ENCODE peak calls at places on chromosomes 16 and 17, in nine cellular contexts. L, S, M, D, E, A, R, P and X are unnamed samples. For H3K9me3, the result is how much of the 10 kb centered on the place peaks cover.

GRCh38 chr17:79562117-79562805 is 48.6 kb downstream of the RBFOX3 start:
- DNase-seq in P (peak), L (no peak), E (no peak), A (no peak), M (no peak), S (no peak), D (no peak), R (no peak), X (peak)

GRCh38 chr17:850828-851759 is 68.9 kb downstream of the MRM3 start:
- DNase-seq in L (no peak), D (peak), S (peak), M (no peak), R (no peak), E (no peak), A (no peak), P (peak), X (no peak)

GRCh38 chr17:7306911-7307685 is at the start of gene EIF5A:
- DNase-seq in A (peak), S (peak), M (peak), E (peak), R (peak), D (peak), P (peak), L (peak), X (peak)

GRCh38 chr17:65054602-65055001 is 1.9 kb downstream of the GNA13 start:
- DNase-seq in D (peak), P (no peak), M (no peak), E (no peak), S (no peak), L (no peak), A (no peak), R (no peak), X (no peak)

GRCh38 chr17:59466943-59467801 is 98.2 kb upstream of the DHX40 start:
- DNase-seq in D (no peak), R (no peak), P (no peak), M (no peak), S (no peak), L (no peak), A (no peak), E (no peak), X (no peak)

GRCh38 chr17:78615631-78616030 is 38.4 kb upstream of the DNAH17 start:
- DNase-seq in E (no peak), D (no peak), S (no peak), L (no peak), A (no peak), P (no peak), R (no peak), M (no peak), X (no peak)

GRCh38 chr17:63498621-63499195 is 21.8 kb downstream of the ACE start:
- DNase-seq in E (no peak), L (no peak), A (no peak), S (no peak), D (peak), M (no peak), P (no peak), R (no peak), X (no peak)

GRCh38 chr16:20743591-20743990 is 2.0 kb upstream of the THUMPD1 start:
- DNase-seq in M (no peak), A (no peak), D (no peak), E (no peak), R (no peak), L (no peak), P (no peak), S (no peak), X (no peak)

GRCh38 chr16:24381470-24382118 is 125.5 kb downstream of the CACNG3 start:
- DNase-seq in A (no peak), S (no peak), P (no peak), L (no peak), E (no peak), M (no peak), D (no peak), R (no peak), X (no peak)

GRCh38 chr17:4539025-4539424 is 16.2 kb downstream of the MYBBP1A start:
- DNase-seq in R (no peak), P (peak), E (no peak), M (no peak), D (no peak), S (no peak), A (no peak), L (no peak), X (no peak)

GRCh38 chr17:61716225-61716829 is 125.3 kb upstream of the NACA2 start:
- DNase-seq in L (no peak), M (no peak), R (no peak), E (no peak), A (no peak), P (no peak), D (no peak), S (no peak), X (no peak)

GRCh38 chr17:42101513-42102292 is 3.4 kb upstream of the ZNF385C start:
- DNase-seq in S (peak), M (peak), A (peak), D (peak), R (peak), L (peak), E (peak), P (peak), X (peak)

GRCh38 chr17:68470959-68471358 is 13.7 kb upstream of the WIPI1 start:
- DNase-seq in D (no peak), M (no peak), R (no peak), E (no peak), P (no peak), L (no peak), A (no peak), S (no peak), X (no peak)

GRCh38 chr16:85361441-85362118 is 249.3 kb upstream of the CIBAR2 start:
- DNase-seq in A (no peak), L (peak), D (no peak), E (no peak), P (no peak), M (no peak), R (peak), S (no peak), X (peak)

GRCh38 chr16:3661922-3662321 is 7.4 kb downstream of the DNASE1 start:
- DNase-seq in S (no peak), L (no peak), R (no peak), P (no peak), M (no peak), E (no peak), A (no peak), D (no peak), X (no peak)

GRCh38 chr16:15523092-15523541 is 88.7 kb downstream of the BMERB1 start:
- DNase-seq in D (no peak), A (peak), M (no peak), P (no peak), S (no peak), E (no peak), L (no peak), R (no peak), X (peak)

GRCh38 chr17:77372444-77373297 is 231.9 kb downstream of the SEC14L1 start:
- DNase-seq in A (peak), E (peak), S (peak), P (peak), M (no peak), R (peak), D (peak), L (peak), X (peak)

GRCh38 chr16:74726736-74727135 is 26.1 kb upstream of the MLKL start:
- DNase-seq in D (no peak), E (no peak), R (no peak), S (no peak), M (no peak), A (no peak), P (no peak), L (no peak), X (no peak)

DNA sequence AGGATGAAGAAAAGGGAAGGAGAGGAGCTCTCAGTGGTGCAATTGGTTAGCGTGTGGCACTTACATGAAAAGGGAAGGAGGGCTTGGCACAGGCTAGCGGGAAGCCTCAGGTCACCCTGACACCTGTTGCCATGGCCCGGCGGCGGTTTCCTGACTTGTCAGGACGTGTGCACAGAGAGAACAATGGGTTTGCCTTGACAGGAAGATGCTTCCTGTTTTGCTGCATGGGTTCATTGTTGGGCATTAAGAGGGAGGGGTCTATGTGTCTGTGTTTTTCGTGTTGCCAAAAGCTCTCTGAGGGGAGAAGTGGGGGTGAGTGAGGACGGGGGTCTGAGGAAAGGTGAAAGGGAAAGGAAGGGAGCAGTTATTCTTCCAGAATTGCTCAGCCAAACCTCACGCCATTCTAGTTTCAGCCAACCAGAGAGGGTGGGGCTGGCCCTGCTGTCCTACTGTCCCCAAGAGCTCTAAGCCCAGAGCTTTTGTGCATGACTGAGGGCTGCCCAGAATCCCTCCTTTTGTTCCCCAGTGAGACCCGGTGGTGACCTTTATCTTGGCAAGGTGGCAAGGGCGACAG is 17.1 kb upstream of the CCR7 start:
- DNase-seq in L (peak), S (peak), D (no peak), R (peak), A (no peak), M (no peak), E (no peak), P (no peak), X (peak)
- H3K4me3 ChIP-seq in L (no peak), S (no peak), D (no peak), R (no peak), A (no peak), M (no peak), E (peak), P (no peak), X (no peak)

GRCh38 chr16:50603206-50604064 is 55.2 kb downstream of the NKD1 start:
- DNase-seq in E (no peak), L (no peak), A (peak), P (peak), R (no peak), D (peak), S (peak), M (no peak), X (no peak)

GRCh38 chr16:50604065-50604418 is 55.8 kb downstream of the NKD1 start:
- DNase-seq in A (no peak), L (no peak), M (no peak), D (no peak), R (no peak), E (no peak), P (no peak), S (no peak), X (no peak)

GRCh38 chr16:50601341-50601740 is 53.1 kb downstream of the NKD1 start:
- DNase-seq in P (no peak), R (no peak), E (no peak), L (no peak), M (no peak), A (no peak), D (no peak), S (no peak), X (no peak)

GRCh38 chr16:50602126-50602525 is 53.9 kb downstream of the NKD1 start:
- DNase-seq in E (no peak), S (no peak), M (no peak), A (no peak), D (no peak), R (no peak), P (no peak), L (no peak), X (no peak)

GRCh38 chr16:50602531-50603205 is 54.5 kb downstream of the NKD1 start:
- DNase-seq in A (no peak), S (no peak), D (no peak), E (peak), R (no peak), M (no peak), L (no peak), P (peak), X (no peak)
- H3K9me3 ChIP-seq in A (under half), S (under half), D (under half), E (under half), R (under half), M (under half), L (under half), P (under half), X (under half)

GRCh38 chr17:81586096-81586495 is 33.9 kb upstream of the FAAP100 start:
- DNase-seq in S (no peak), E (no peak), P (no peak), D (no peak), L (no peak), M (no peak), R (no peak), A (no peak), X (no peak)

GRCh38 chr17:81581758-81582157 is 29.6 kb upstream of the FAAP100 start:
- DNase-seq in M (no peak), L (no peak), R (no peak), P (no peak), D (no peak), A (no peak), E (no peak), S (no peak), X (no peak)

GRCh38 chr17:81582769-81583168 is 30.6 kb upstream of the FAAP100 start:
- DNase-seq in P (no peak), A (no peak), D (no peak), R (no peak), S (no peak), L (no peak), E (no peak), M (no peak), X (no peak)

GRCh38 chr17:81582341-81582740 is 30.2 kb upstream of the FAAP100 start:
- DNase-seq in E (no peak), L (no peak), P (no peak), R (no peak), D (peak), M (no peak), S (no peak), A (no peak), X (no peak)

DNA sequence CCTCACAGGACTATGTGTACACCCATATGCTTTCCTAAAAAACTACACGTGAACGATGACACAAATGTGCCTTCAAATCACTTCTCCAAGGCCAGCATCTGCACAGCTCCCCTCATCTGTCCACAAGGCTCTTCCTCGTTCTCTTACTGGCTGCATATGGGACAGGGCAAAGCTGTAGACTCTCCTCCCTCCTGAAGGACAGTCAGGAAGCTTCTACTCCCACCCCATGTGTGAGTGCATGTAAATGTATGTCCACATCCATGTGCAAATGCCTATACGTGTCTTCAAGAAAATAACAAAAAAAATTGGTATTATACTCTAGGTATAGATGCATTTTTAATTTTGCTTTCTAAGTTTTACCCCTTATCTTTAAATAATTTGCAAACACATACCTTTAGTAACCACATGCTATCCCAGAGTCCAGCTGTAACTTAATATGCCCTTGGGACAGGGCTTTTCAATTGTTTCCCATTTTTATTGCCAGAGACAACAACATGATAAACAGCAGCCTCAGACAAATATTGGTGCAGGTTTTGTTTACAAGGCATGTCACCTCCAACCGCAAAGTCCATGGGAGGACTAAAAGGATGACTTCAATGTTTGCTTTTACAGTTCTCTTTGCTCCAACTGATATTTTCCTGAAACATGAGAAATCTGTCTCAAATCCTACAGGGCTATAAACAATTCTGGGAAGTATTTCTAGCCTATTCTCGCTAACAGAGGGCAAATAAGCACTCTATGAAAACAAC is 31.6 kb upstream of the FAAP100 start:
- DNase-seq in E (no peak), S (no peak), P (no peak), M (no peak), L (no peak), D (no peak), R (no peak), A (no peak), X (no peak)
- H3K27ac ChIP-seq in E (no peak), S (no peak), P (no peak), M (no peak), L (no peak), D (no peak), R (no peak), A (no peak), X (no peak)

GRCh38 chr16:50555892-50556673 is 7.9 kb downstream of the NKD1 start:
- DNase-seq in R (no peak), P (no peak), S (no peak), M (no peak), E (no peak), A (peak), D (no peak), L (no peak), X (no peak)
- H3K4me3 ChIP-seq in R (no peak), P (no peak), S (no peak), M (no peak), E (no peak), A (no peak), D (no peak), L (no peak), X (no peak)

GRCh38 chr16:64712027-64712426 is 409.8 kb downstream of the CDH11 start:
- DNase-seq in P (no peak), E (no peak), M (no peak), R (no peak), S (no peak), A (no peak), D (no peak), L (no peak), X (no peak)

GRCh38 chr16:64711026-64711425 is 410.8 kb downstream of the CDH11 start:
- DNase-seq in D (peak), R (no peak), A (no peak), M (no peak), P (no peak), E (no peak), L (no peak), S (no peak), X (no peak)

GRCh38 chr16:64715624-64716023 is 406.2 kb downstream of the CDH11 start:
- DNase-seq in A (no peak), D (no peak), R (no peak), M (no peak), P (no peak), S (no peak), L (no peak), E (no peak), X (no peak)

DNA sequence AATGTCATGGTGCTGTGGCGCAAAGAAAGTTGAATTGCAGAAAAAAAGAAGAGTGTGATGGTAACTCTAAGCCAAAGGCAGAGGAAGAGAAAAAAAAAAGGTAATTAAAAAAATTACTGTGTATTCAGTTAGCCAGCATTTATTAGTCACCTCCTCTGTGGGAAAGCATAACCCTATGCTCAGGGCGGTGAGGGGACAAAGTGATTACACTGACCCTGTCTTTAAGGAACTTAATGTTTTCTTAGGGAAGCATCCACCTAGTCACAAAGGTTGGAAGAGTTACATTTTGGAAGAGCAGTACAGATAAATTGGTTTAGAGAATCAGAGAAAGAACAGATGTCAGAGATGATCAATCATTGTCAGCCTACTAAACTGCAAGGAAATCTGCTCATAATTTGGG is 410.3 kb downstream of the CDH11 start:
- DNase-seq in D (no peak), R (no peak), M (no peak), A (no peak), P (no peak), S (no peak), L (no peak), E (no peak), X (no peak)
- H3K9me3 ChIP-seq in D (under half), R (under half), M (under half), A (under half), P (under half), S (under half), L (under half), E (under half), X (under half)

DNA sequence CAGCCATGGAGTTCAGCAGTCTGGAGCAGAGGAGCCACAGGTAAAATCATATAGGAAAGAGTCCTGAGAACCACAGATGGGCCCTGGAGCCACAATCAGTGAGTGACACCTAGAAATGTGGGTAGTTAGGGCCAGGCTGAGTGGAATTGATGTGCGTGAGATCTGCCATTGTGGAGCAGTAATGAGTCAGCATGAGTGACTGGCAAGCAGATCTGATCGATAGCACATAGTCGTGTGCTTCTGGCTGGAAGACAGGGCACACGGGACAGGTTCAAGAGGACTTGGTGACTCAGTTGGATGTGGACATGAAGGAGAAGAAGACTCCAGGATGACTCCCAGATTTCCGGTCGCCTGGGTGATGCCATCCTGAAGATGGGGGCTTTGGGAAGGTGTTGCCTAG is 12.3 kb downstream of the ADORA2B start:
- DNase-seq in R (no peak), M (no peak), E (no peak), P (peak), L (no peak), S (no peak), D (no peak), A (no peak), X (no peak)
- H3K27ac ChIP-seq in R (no peak), M (peak), E (no peak), P (no peak), L (no peak), S (no peak), D (no peak), A (no peak), X (no peak)